ENCODE peak calls at places on chromosomes 5 and 9, in four cellular contexts. One of them, this sample, is unnamed.

GRCh38 chr5:14424011-14424685 is 157.4 kb upstream of the OTULINL start:
- DNase-seq in keratinocyte: no peak
- DNase-seq in GM23338: no peak
- DNase-seq in Karpas-422: no peak
- DNase-seq in this sample: no peak

GRCh38 chr5:176987583-176987982 is 19.0 kb downstream of the UIMC1 start:
- DNase-seq in keratinocyte: no peak
- DNase-seq in GM23338: no peak
- DNase-seq in Karpas-422: no peak
- DNase-seq in this sample: no peak

GRCh38 chr9:86766912-86767311 is 180.4 kb downstream of the GAS1 start:
- DNase-seq in keratinocyte: peak; percentile 64
- DNase-seq in GM23338: no peak
- DNase-seq in Karpas-422: no peak
- DNase-seq in this sample: no peak

GRCh38 chr5:102886586-102886985 is 131.5 kb downstream of the PAM start:
- DNase-seq in keratinocyte: no peak
- DNase-seq in GM23338: no peak
- DNase-seq in Karpas-422: no peak
- DNase-seq in this sample: no peak

GRCh38 chr5:178221857-178222256 is 10.7 kb downstream of the PHYKPL start:
- DNase-seq in keratinocyte: no peak
- DNase-seq in GM23338: no peak
- DNase-seq in Karpas-422: no peak
- DNase-seq in this sample: no peak

GRCh38 chr9:135792268-135793128 is 90.5 kb downstream of the KCNT1 start:
- DNase-seq in keratinocyte: no peak
- DNase-seq in GM23338: no peak
- DNase-seq in Karpas-422: no peak
- DNase-seq in this sample: no peak

GRCh38 chr5:180304016-180304292 is 12.1 kb upstream of the MAPK9 start:
- DNase-seq in keratinocyte: no peak
- DNase-seq in GM23338: no peak
- DNase-seq in Karpas-422: no peak
- DNase-seq in this sample: no peak

GRCh38 chr9:27791311-27791710 is 218.0 kb upstream of the C9orf72 start:
- DNase-seq in keratinocyte: no peak
- DNase-seq in GM23338: no peak
- DNase-seq in Karpas-422: no peak
- DNase-seq in this sample: no peak

GRCh38 chr5:113270081-113270480 is 164.7 kb downstream of the TSSK1B start:
- DNase-seq in keratinocyte: no peak
- DNase-seq in GM23338: no peak
- DNase-seq in Karpas-422: no peak
- DNase-seq in this sample: no peak

GRCh38 chr9:18296702-18297531 is 177.0 kb upstream of the ADAMTSL1 start:
- DNase-seq in keratinocyte: no peak
- DNase-seq in GM23338: no peak
- DNase-seq in Karpas-422: no peak
- DNase-seq in this sample: no peak

GRCh38 chr5:65808261-65808741 is 86.3 kb downstream of the NLN start:
- DNase-seq in keratinocyte: no peak
- DNase-seq in GM23338: no peak
- DNase-seq in Karpas-422: no peak
- DNase-seq in this sample: no peak

GRCh38 chr5:5141625-5142527 is 1.7 kb downstream of the ADAMTS16 start:
- DNase-seq in keratinocyte: no peak
- DNase-seq in GM23338: peak; percentile 87
- DNase-seq in Karpas-422: peak; percentile 87
- DNase-seq in this sample: peak; percentile 68

GRCh38 chr9:136399176-136400037 is 563 bp downstream of the SNAPC4 start:
- DNase-seq in keratinocyte: no peak
- DNase-seq in GM23338: peak; percentile 36
- DNase-seq in Karpas-422: peak; percentile 69
- DNase-seq in this sample: peak; percentile 44

GRCh38 chr5:58094031-58094430 is 365.9 kb downstream of the PLK2 start:
- DNase-seq in keratinocyte: peak; percentile 42
- DNase-seq in GM23338: no peak
- DNase-seq in Karpas-422: no peak
- DNase-seq in this sample: no peak

GRCh38 chr9:138064547-138064946 is 187.0 kb downstream of the CACNA1B start:
- DNase-seq in keratinocyte: no peak
- DNase-seq in GM23338: no peak
- DNase-seq in Karpas-422: no peak
- DNase-seq in this sample: no peak

GRCh38 chr9:94865599-94866456 is 139.3 kb downstream of the AOPEP start:
- DNase-seq in keratinocyte: no peak
- DNase-seq in GM23338: no peak
- DNase-seq in Karpas-422: no peak
- DNase-seq in this sample: no peak

GRCh38 chr5:177129206-177129605 is 4.4 kb upstream of the NSD1 start:
- DNase-seq in keratinocyte: no peak
- DNase-seq in GM23338: no peak
- DNase-seq in Karpas-422: no peak
- DNase-seq in this sample: no peak

GRCh38 chr9:121749614-121750013 is 98.2 kb downstream of the DAB2IP start:
- DNase-seq in keratinocyte: no peak
- DNase-seq in GM23338: no peak
- DNase-seq in Karpas-422: no peak
- DNase-seq in this sample: no peak

GRCh38 chr5:76544268-76544926 is 78.8 kb downstream of the F2RL2 start:
- DNase-seq in keratinocyte: no peak
- DNase-seq in GM23338: peak; percentile 78
- DNase-seq in Karpas-422: peak; percentile 64
- DNase-seq in this sample: peak; percentile 61

GRCh38 chr5:100595152-100595811 is 60.1 kb downstream of the FAM174A start:
- DNase-seq in keratinocyte: peak; percentile 45
- DNase-seq in GM23338: no peak
- DNase-seq in Karpas-422: no peak
- DNase-seq in this sample: no peak

GRCh38 chr9:87793292-87793691 is 67.4 kb downstream of the CTSL start:
- DNase-seq in keratinocyte: no peak
- DNase-seq in GM23338: no peak
- DNase-seq in Karpas-422: no peak
- DNase-seq in this sample: no peak

GRCh38 chr9:124411514-124412227 is 3.6 kb downstream of the PSMB7 start:
- DNase-seq in keratinocyte: no peak
- DNase-seq in GM23338: no peak
- DNase-seq in Karpas-422: no peak
- DNase-seq in this sample: no peak

GRCh38 chr9:112054916-112055315 is 120.2 kb downstream of the SUSD1 start:
- DNase-seq in keratinocyte: no peak
- DNase-seq in GM23338: no peak
- DNase-seq in Karpas-422: no peak
- DNase-seq in this sample: no peak

GRCh38 chr5:99922386-99922785 is 612.8 kb upstream of the FAM174A start:
- DNase-seq in keratinocyte: no peak
- DNase-seq in GM23338: no peak
- DNase-seq in Karpas-422: no peak
- DNase-seq in this sample: no peak

GRCh38 chr9:77864096-77864889 is 167.3 kb downstream of the GNAQ start:
- DNase-seq in keratinocyte: no peak
- DNase-seq in GM23338: no peak
- DNase-seq in Karpas-422: no peak
- DNase-seq in this sample: peak; percentile 1

GRCh38 chr9:95494416-95495371 is 22.1 kb downstream of the PTCH1 start:
- DNase-seq in keratinocyte: no peak
- DNase-seq in GM23338: peak; percentile 70
- DNase-seq in Karpas-422: peak; percentile 94
- DNase-seq in this sample: peak; percentile 98

GRCh38 chr9:121121582-121122087 is 46.9 kb downstream of the CNTRL start:
- DNase-seq in keratinocyte: peak; percentile 57
- DNase-seq in GM23338: peak; percentile 98
- DNase-seq in Karpas-422: peak; percentile 95
- DNase-seq in this sample: peak; percentile 89

GRCh38 chr9:113350338-113350672 is 964 bp downstream of the BSPRY start:
- DNase-seq in keratinocyte: no peak
- DNase-seq in GM23338: no peak
- DNase-seq in Karpas-422: no peak
- DNase-seq in this sample: no peak

GRCh38 chr5:33105521-33105941 is 335.2 kb upstream of the TARS1 start:
- DNase-seq in keratinocyte: no peak
- DNase-seq in GM23338: no peak
- DNase-seq in Karpas-422: no peak
- DNase-seq in this sample: no peak

GRCh38 chr9:32554107-32554506 is 1.7 kb upstream of the TOPORS start:
- DNase-seq in keratinocyte: no peak
- DNase-seq in GM23338: no peak
- DNase-seq in Karpas-422: peak; percentile 73
- DNase-seq in this sample: no peak

GRCh38 chr9:19698960-19699359 is 89.9 kb downstream of the SLC24A2 start:
- DNase-seq in keratinocyte: no peak
- DNase-seq in GM23338: peak; percentile 46
- DNase-seq in Karpas-422: no peak
- DNase-seq in this sample: no peak

GRCh38 chr9:132069046-132069898 is 10.4 kb downstream of the MED27 start:
- DNase-seq in keratinocyte: no peak
- DNase-seq in GM23338: no peak
- DNase-seq in Karpas-422: no peak
- DNase-seq in this sample: no peak

GRCh38 chr5:38154615-38155204 is 103.6 kb upstream of the EGFLAM start:
- DNase-seq in keratinocyte: no peak
- DNase-seq in GM23338: no peak
- DNase-seq in Karpas-422: no peak
- DNase-seq in this sample: no peak

GRCh38 chr9:130028493-130029222 is 14.3 kb downstream of the FNBP1 start:
- DNase-seq in keratinocyte: no peak
- DNase-seq in GM23338: no peak
- DNase-seq in Karpas-422: no peak
- DNase-seq in this sample: no peak

GRCh38 chr9:130029223-130029583 is 13.8 kb downstream of the FNBP1 start:
- DNase-seq in keratinocyte: no peak
- DNase-seq in GM23338: no peak
- DNase-seq in Karpas-422: no peak
- DNase-seq in this sample: no peak

GRCh38 chr9:130026583-130027427 is 16.2 kb downstream of the FNBP1 start:
- DNase-seq in keratinocyte: no peak
- DNase-seq in GM23338: no peak
- DNase-seq in Karpas-422: no peak
- DNase-seq in this sample: peak; percentile 32

GRCh38 chr9:130029591-130029990 is 13.4 kb downstream of the FNBP1 start:
- DNase-seq in keratinocyte: no peak
- DNase-seq in GM23338: no peak
- DNase-seq in Karpas-422: no peak
- DNase-seq in this sample: no peak

GRCh38 chr9:130027533-130028370 is 15.2 kb downstream of the FNBP1 start:
- DNase-seq in keratinocyte: no peak
- DNase-seq in GM23338: no peak
- DNase-seq in Karpas-422: no peak
- DNase-seq in this sample: no peak
- H3K4me1 ChIP-seq in keratinocyte: peaks cover 35% of the 10 kb centered on the region
- H3K4me1 ChIP-seq in GM23338: peaks cover 3% of the 10 kb centered on the region
- H3K4me1 ChIP-seq in Karpas-422: peaks cover 71% of the 10 kb centered on the region
- H3K4me1 ChIP-seq in this sample: peaks cover 98% of the 10 kb centered on the region

DNA sequence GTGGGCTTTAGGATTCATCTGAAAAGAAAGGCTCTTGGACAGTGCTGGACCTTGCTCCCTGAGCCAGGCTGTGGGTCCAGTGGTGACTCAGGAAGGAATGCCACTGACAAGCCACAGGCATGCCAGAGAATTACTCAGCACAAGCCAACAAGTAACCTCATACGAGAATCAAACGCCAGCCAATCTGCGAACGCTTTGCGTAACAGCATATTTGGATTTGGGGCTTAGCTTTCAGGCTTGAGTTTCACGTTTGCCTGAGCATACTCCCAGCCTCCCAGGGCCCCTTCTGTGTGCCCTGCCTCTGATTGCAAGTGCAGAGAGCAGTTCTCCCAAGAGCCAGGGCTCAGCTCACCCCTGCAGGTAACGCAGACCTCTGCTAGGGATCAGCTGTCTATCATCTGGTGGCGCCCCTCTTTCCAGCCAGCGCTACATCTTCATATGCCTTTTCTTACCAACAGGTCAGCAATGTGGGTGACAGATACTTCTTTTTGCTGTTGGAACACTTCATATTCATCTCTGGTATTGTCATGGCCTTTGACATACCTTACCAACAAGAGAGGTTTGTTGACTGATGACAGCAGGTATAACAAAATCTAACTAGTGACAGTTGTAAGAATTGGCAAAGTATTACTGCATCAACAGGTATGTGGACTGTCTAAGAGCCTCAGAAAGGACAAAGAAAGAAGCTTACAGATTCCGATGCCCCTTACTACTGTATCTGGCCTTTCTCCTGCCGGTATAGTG is 30.1 kb upstream of the ZSWIM6 start:
- DNase-seq in keratinocyte: no peak
- DNase-seq in GM23338: no peak
- DNase-seq in Karpas-422: no peak
- DNase-seq in this sample: no peak
- H3K27ac ChIP-seq in keratinocyte: peak overlapping the region; percentile 73
- H3K27ac ChIP-seq in GM23338: no peak overlapping the region
- H3K27ac ChIP-seq in Karpas-422: no peak overlapping the region
- H3K27ac ChIP-seq in this sample: no peak overlapping the region

DNA sequence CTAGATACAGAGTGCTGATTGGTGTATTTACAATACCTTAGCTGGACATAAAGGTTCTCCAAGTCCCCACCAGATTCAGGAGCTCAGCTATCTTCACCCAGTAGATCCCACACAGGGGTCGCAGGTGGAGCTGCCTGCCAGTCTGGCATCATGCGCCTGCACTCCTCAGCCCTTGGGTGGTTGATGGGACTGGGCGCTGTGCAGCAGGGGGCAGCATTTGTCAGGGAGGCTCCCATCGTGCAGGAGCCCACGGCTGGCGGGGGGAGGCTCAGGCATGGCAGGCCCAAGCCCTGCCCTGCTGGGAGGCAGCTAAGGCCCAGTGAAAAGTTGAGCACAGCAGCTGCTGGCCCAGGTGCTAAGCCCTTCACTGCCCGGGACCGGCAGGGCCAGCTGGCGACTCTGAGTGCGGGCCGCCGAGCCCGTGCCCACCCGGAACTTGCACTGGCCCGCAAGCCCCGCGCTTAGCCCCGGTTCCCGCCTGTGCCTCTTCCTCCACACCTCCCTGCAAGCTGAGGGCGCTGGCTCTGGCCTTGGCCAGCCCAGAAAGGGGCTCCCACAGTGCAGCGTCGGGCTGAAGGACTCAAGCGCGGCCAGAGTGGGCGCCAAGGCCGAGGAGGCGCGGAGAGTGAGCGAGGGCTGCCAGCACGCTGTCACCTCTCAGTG is 314.1 kb upstream of the ATP10B start:
- DNase-seq in keratinocyte: no peak
- DNase-seq in GM23338: peak; percentile 13
- DNase-seq in Karpas-422: no peak
- DNase-seq in this sample: no peak
- H4K20me1 ChIP-seq in keratinocyte: no peaks in the 10 kb centered on the region
- H4K20me1 ChIP-seq in GM23338: no peaks in the 10 kb centered on the region
- H4K20me1 ChIP-seq in Karpas-422: no peaks in the 10 kb centered on the region
- H4K20me1 ChIP-seq in this sample: no peaks in the 10 kb centered on the region

DNA sequence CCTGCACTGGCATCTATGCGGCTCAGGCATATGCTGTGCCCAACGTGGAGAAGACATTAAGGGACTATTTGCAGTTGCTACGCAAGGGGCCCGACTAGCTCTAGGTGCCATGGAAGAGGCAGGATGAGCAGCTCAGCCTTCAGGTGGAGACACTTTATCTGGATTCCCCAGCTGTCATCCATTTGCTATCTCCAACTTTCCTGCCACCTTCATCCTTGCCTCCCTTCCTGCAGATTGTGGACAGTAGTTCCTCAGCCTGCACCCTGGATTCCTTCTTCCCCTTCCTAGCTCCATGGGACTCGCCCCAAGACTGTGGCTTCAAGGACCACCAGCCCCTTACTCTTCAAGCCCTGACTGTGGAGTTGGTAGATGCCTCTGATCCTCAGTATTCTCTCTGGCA is 2.0 kb downstream of the SLC35A4 start:
- DNase-seq in keratinocyte: no peak
- DNase-seq in GM23338: no peak
- DNase-seq in Karpas-422: no peak
- DNase-seq in this sample: no peak
- H3K4me1 ChIP-seq in keratinocyte: peaks cover 23% of the 10 kb centered on the region
- H3K4me1 ChIP-seq in GM23338: peaks cover 5% of the 10 kb centered on the region
- H3K4me1 ChIP-seq in Karpas-422: peaks cover 26% of the 10 kb centered on the region
- H3K4me1 ChIP-seq in this sample: peaks cover 25% of the 10 kb centered on the region